ENCODE peak calls at places on chromosomes 13 and 19, in four cellular contexts. One of them, this sample, is unnamed.

GRCh38 chr13:48571121-48571901 is 38.4 kb upstream of the RCBTB2 start:
- DNase-seq in keratinocyte: no peak
- DNase-seq in PC-9: no peak
- DNase-seq in brain microvascular endothelial cell: peak; percentile 67
- DNase-seq in this sample: no peak

GRCh38 chr19:4707322-4707721 is 16.3 kb downstream of the DPP9 start:
- DNase-seq in keratinocyte: no peak
- DNase-seq in PC-9: no peak
- DNase-seq in brain microvascular endothelial cell: no peak
- DNase-seq in this sample: no peak

GRCh38 chr13:100493418-100493817 is 95.2 kb downstream of the GGACT start:
- DNase-seq in keratinocyte: no peak
- DNase-seq in PC-9: no peak
- DNase-seq in brain microvascular endothelial cell: no peak
- DNase-seq in this sample: peak; percentile 61

GRCh38 chr19:4225902-4226301 is 3.4 kb upstream of the EBI3 start:
- DNase-seq in keratinocyte: no peak
- DNase-seq in PC-9: no peak
- DNase-seq in brain microvascular endothelial cell: no peak
- DNase-seq in this sample: no peak

GRCh38 chr13:30690282-30691188 is 44.8 kb upstream of the ALOX5AP start:
- DNase-seq in keratinocyte: peak; percentile 32
- DNase-seq in PC-9: peak; percentile 73
- DNase-seq in brain microvascular endothelial cell: peak; percentile 92
- DNase-seq in this sample: peak; percentile 80

GRCh38 chr13:104477256-104477655 is 1411.0 kb upstream of the SLC10A2 start:
- DNase-seq in keratinocyte: no peak
- DNase-seq in PC-9: no peak
- DNase-seq in brain microvascular endothelial cell: peak; percentile 80
- DNase-seq in this sample: no peak

GRCh38 chr13:42485272-42485671 is 88.7 kb upstream of the TNFSF11 start:
- DNase-seq in keratinocyte: no peak
- DNase-seq in PC-9: no peak
- DNase-seq in brain microvascular endothelial cell: no peak
- DNase-seq in this sample: no peak

GRCh38 chr19:4371898-4372629 is 28.3 kb downstream of the SH3GL1 start:
- DNase-seq in keratinocyte: no peak
- DNase-seq in PC-9: no peak
- DNase-seq in brain microvascular endothelial cell: no peak
- DNase-seq in this sample: no peak

GRCh38 chr13:87042946-87043345 is 628.2 kb upstream of the SLITRK5 start:
- DNase-seq in keratinocyte: no peak
- DNase-seq in PC-9: no peak
- DNase-seq in brain microvascular endothelial cell: no peak
- DNase-seq in this sample: no peak

GRCh38 chr19:41934849-41935374 is 6.7 kb upstream of the ERFL start:
- DNase-seq in keratinocyte: no peak
- DNase-seq in PC-9: no peak
- DNase-seq in brain microvascular endothelial cell: peak; percentile 28
- DNase-seq in this sample: peak; percentile 61

GRCh38 chr13:65188691-65189090 is 2041.4 kb downstream of the PCDH9 start:
- DNase-seq in keratinocyte: no peak
- DNase-seq in PC-9: no peak
- DNase-seq in brain microvascular endothelial cell: no peak
- DNase-seq in this sample: no peak

DNA sequence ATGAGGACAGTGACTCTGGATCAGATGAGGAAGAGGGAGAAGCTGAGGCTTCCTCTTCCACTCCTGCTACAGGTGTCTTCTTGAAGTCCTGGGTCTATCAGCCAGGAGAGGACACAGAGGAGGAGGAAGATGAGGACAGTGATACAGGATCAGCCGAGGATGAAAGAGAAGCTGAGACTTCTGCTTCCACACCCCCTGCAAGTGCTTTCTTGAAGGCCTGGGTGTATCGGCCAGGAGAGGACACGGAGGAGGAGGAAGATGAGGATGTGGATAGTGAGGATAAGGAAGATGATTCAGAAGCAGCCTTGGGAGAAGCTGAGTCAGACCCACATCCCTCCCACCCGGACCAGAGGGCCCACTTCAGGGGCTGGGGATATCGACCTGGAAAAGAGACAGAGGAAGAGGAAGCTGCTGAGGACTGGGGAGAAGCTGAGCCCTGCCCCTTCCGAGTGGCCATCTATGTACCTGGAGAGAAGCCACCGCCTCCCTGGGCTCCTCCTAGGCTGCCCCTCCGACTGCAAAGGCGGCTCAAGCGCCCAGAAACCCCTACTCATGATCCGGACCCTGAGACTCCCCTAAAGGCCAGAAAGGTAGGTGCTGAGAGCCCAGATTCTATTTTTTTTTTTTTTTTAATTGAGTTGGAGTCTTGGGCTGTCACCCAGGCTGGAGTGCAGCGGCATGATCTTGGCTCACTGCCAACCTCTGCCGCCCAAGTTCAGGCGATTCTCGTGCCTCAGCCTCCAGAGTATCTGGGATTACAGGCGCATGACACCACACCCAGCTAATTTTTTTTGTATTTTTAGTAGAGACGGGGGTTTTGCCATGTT is 2.3 kb downstream of the PPP1R15A start:
- DNase-seq in keratinocyte: peak; percentile 40
- DNase-seq in PC-9: peak; percentile 51
- DNase-seq in brain microvascular endothelial cell: peak; percentile 51
- DNase-seq in this sample: peak; percentile 30
- H3K27ac ChIP-seq in keratinocyte: peak overlapping the region; percentile 100
- H3K27ac ChIP-seq in PC-9: peak overlapping the region; percentile 97
- H3K27ac ChIP-seq in brain microvascular endothelial cell: peak overlapping the region; percentile 100
- H3K27ac ChIP-seq in this sample: peak overlapping the region; percentile 98

DNA sequence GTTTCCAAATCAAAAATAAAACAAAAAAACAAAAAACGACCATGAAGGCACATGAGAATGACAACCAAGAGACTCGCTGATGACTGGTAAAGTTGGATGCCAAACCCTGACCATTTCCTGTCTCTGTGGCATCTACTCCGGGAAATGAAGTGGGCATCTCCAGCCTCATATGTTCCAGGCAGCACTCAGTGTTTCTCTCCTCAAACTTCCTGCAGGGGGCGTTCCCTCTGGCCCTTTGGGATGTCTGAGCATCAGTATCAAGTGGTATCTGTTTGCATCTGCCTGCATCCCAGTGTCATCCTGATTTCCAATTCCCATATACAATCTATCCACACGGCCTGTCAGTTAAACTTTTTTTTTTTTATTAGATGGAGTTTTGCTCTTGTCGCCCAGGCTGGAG is 9.8 kb upstream of the SIGLEC12 start:
- DNase-seq in keratinocyte: no peak
- DNase-seq in PC-9: no peak
- DNase-seq in brain microvascular endothelial cell: no peak
- DNase-seq in this sample: no peak
- TF ChIP-seq CTCF in keratinocyte: peak; percentile 48
- TF ChIP-seq CTCF in PC-9: peak; percentile 38
- TF ChIP-seq CTCF in brain microvascular endothelial cell: peak; percentile 20
- TF ChIP-seq CTCF in this sample: no peak

DNA sequence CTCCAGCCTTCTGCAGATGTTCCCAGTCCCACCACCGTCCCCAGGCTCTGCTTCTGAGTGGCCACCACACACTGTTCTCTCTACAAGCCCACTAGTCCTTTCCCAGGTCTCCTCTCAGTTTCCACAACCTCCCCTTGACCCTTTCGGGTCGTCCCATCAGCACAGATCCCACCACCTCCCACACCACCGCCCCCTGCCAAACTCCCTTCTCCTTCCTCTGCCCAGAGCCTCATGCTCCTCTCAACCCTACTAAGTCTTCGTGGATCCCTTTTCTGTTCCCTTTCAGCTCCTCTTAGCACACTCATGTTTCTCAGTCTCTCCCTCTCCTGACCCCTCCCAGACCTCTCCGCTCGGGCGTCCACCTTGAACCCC is 1.9 kb downstream of the NAPA start:
- DNase-seq in keratinocyte: no peak
- DNase-seq in PC-9: no peak
- DNase-seq in brain microvascular endothelial cell: no peak
- DNase-seq in this sample: no peak
- H3K27ac ChIP-seq in keratinocyte: peak overlapping the region; percentile 59
- H3K27ac ChIP-seq in PC-9: no peak overlapping the region
- H3K27ac ChIP-seq in brain microvascular endothelial cell: no peak overlapping the region
- H3K27ac ChIP-seq in this sample: peak overlapping the region; percentile 34

DNA sequence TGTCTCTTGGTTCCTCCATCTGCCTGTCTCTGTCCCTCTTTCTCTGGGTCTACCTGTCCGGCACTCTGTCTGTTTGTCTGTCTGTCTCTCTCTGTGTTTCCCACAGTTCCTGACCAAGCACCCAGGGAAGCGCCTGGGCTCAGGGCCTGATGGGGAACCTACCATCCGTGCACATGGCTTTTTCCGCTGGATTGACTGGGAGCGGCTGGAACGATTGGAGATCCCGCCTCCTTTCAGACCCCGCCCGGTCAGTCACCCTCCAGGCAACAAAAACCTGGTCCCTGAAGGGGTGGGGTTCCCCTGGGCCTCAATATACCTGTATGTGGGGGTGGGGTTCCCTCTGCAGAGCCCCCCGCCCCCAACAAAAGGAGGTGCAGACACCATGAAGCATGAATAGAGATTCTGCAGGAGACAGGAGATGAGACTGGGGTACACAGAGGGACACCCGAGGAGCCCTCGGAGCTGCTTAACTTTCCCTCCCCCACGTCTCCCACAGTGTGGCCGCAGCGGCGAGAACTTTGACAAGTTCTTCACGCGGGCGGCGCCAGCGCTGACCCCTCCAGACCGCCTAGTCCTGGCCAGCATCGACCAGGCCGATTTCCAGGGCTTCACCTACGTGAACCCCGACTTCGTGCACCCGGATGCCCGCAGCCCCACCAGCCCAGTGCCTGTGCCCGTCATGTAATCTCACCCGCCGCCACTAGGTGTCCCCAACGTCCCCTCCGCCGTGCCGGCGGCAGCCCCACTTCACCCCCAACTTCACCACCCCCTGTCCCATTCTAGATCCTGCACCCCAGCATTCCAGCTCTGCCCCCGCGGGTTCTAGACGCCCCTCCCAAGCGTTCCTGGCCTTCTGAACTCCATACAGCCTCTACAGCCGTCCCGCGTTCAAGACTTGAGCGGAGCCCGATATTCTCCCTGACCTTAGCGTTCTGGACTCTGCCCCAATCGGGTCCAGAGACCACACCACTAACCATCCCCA is 2.6 kb upstream of the CACNG7 start:
- DNase-seq in keratinocyte: no peak
- DNase-seq in PC-9: no peak
- DNase-seq in brain microvascular endothelial cell: no peak
- DNase-seq in this sample: no peak
- TF ChIP-seq CTCF in keratinocyte: peak; percentile 90
- TF ChIP-seq CTCF in PC-9: peak; percentile 99
- TF ChIP-seq CTCF in brain microvascular endothelial cell: peak; percentile 92
- TF ChIP-seq CTCF in this sample: peak; percentile 74

GRCh38 chr13:51873837-51874236 is 12.1 kb downstream of the CCDC70 start:
- DNase-seq in keratinocyte: no peak
- DNase-seq in PC-9: no peak
- DNase-seq in brain microvascular endothelial cell: no peak
- DNase-seq in this sample: no peak
- H3K27ac ChIP-seq in keratinocyte: no peak overlapping the region
- H3K27ac ChIP-seq in PC-9: no peak overlapping the region
- H3K27ac ChIP-seq in brain microvascular endothelial cell: no peak overlapping the region
- H3K27ac ChIP-seq in this sample: no peak overlapping the region

DNA sequence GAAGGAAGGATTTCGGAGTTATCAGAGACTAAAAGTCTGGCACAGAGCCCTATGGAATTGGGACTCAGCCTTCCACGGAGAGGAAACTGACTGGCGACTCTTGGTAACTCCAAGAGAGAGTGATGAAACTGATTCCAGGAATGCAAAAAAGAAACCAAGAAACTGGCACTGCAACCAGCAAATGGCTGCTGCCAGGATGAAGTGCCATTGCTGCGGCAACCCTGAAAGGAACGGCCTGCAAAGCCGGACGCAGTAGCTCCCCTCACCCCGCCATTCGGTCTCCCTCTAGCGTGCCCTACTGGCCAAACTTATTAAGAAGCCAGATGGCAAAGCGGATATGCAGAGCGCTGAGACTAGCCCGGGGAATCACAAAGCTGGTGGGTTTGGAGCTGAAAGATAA is 236.0 kb downstream of the PCDH9 start:
- DNase-seq in keratinocyte: no peak
- DNase-seq in PC-9: no peak
- DNase-seq in brain microvascular endothelial cell: peak; percentile 61
- DNase-seq in this sample: no peak
- TF ChIP-seq CTCF in keratinocyte: peak; percentile 70
- TF ChIP-seq CTCF in PC-9: no peak
- TF ChIP-seq CTCF in brain microvascular endothelial cell: peak; percentile 84
- TF ChIP-seq CTCF in this sample: no peak

GRCh38 chr19:5949792-5950305 is 28.1 kb downstream of the RANBP3 start:
- DNase-seq in keratinocyte: no peak
- DNase-seq in PC-9: no peak
- DNase-seq in brain microvascular endothelial cell: no peak
- DNase-seq in this sample: no peak

GRCh38 chr19:5950744-5951143 is 27.2 kb downstream of the RANBP3 start:
- DNase-seq in keratinocyte: no peak
- DNase-seq in PC-9: no peak
- DNase-seq in brain microvascular endothelial cell: no peak
- DNase-seq in this sample: no peak

GRCh38 chr19:5952193-5953033 is 25.5 kb downstream of the RANBP3 start:
- DNase-seq in keratinocyte: no peak
- DNase-seq in PC-9: no peak
- DNase-seq in brain microvascular endothelial cell: no peak
- DNase-seq in this sample: no peak

GRCh38 chr19:5953034-5953589 is 24.8 kb downstream of the RANBP3 start:
- DNase-seq in keratinocyte: no peak
- DNase-seq in PC-9: no peak
- DNase-seq in brain microvascular endothelial cell: no peak
- DNase-seq in this sample: no peak

DNA sequence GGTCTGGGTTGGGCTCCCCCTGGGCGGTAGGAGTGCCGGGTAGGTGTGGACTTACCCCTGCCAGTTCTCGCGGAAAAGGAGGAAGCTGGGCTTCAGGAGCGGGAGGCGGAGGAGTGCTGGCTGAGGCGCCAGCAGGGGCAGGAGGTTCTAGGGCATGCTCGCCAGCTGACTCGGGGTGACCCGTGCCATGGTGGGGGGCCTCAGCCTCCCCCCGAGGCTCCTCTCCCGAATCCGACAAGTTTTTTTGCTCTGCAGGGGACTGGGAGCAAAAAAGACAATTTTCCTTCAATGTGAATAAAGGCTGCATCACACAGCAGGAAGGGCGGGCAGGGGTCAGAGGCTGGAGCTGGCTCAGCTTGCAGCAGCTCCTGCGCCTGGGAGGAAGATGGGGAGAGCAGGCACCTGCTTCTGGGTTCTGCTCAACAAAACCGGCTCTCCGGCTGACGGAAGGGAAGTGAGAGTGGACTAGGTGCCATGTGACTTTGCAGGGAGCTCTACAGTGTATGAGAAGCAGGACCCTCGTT is 26.5 kb downstream of the RANBP3 start:
- DNase-seq in keratinocyte: no peak
- DNase-seq in PC-9: no peak
- DNase-seq in brain microvascular endothelial cell: no peak
- DNase-seq in this sample: peak; percentile 51
- H3K27ac ChIP-seq in keratinocyte: no peak overlapping the region
- H3K27ac ChIP-seq in PC-9: no peak overlapping the region
- H3K27ac ChIP-seq in brain microvascular endothelial cell: no peak overlapping the region
- H3K27ac ChIP-seq in this sample: no peak overlapping the region

GRCh38 chr19:6433165-6433564 is 398 bp downstream of the SLC25A41 start:
- DNase-seq in keratinocyte: no peak
- DNase-seq in PC-9: no peak
- DNase-seq in brain microvascular endothelial cell: no peak
- DNase-seq in this sample: no peak
- TF ChIP-seq CTCF in keratinocyte: no peak
- TF ChIP-seq CTCF in PC-9: no peak
- TF ChIP-seq CTCF in brain microvascular endothelial cell: no peak
- TF ChIP-seq CTCF in this sample: no peak